ENCODE peak calls at places on chromosomes 13 and 19, in eight cellular contexts. C is tibial artery; V is CD4-positive, alpha-beta memory T cell; K is lower lobe of right lung; H is bronchial epithelial cell; Q is testis; I is SK-N-SH; L is osteoblast. B is an unnamed sample.

GRCh38 chr19:35231956-35232746 is 3.6 kb upstream of the FAM187B start:
- DNase-seq in K (no peak), L (no peak), H (no peak), V (no peak), I (no peak), Q (no peak), C (no peak), B (no peak)

GRCh38 chr19:50191270-50191669 is 12.2 kb upstream of the MYH14 start:
- DNase-seq in I (no peak), Q (no peak), L (no peak), C (no peak), H (no peak), V (no peak), K (no peak), B (no peak)

GRCh38 chr19:33124207-33125098 is 7.5 kb upstream of the WDR88 start:
- DNase-seq in I (peak; percentile 49), L (no peak), C (no peak), V (no peak), H (no peak), K (no peak), Q (no peak), B (no peak)

GRCh38 chr19:1410136-1410786 is 2.9 kb downstream of the DAZAP1 start:
- DNase-seq in C (no peak), V (no peak), Q (no peak), H (no peak), K (no peak), I (no peak), L (peak; percentile 87), B (no peak)

GRCh38 chr19:45613926-45614725 is 12.1 kb upstream of the GPR4 start:
- DNase-seq in Q (no peak), C (no peak), K (no peak), I (no peak), L (peak; percentile 99), V (no peak), H (peak; percentile 96), B (no peak)

GRCh38 chr13:109333893-109334651 is 452.3 kb downstream of the IRS2 start:
- DNase-seq in L (no peak), V (no peak), C (no peak), K (no peak), H (no peak), I (peak; percentile 64), Q (no peak), B (peak; percentile 45)

GRCh38 chr13:29954082-29955043 is 103.9 kb upstream of the UBL3 start:
- DNase-seq in K (peak; percentile 51), V (peak; percentile 64), I (no peak), L (no peak), H (no peak), C (no peak), Q (no peak), B (no peak)

GRCh38 chr19:38142176-38143035 is 81.6 kb downstream of the DPF1 start:
- DNase-seq in V (no peak), K (no peak), C (no peak), H (peak; percentile 49), I (peak; percentile 87), Q (peak; percentile 81), L (peak; percentile 91), B (peak; percentile 78)

GRCh38 chr13:20165417-20166257 is 4.8 kb upstream of the GJA3 start:
- DNase-seq in H (peak; percentile 39), C (no peak), I (no peak), L (peak; percentile 68), K (no peak), V (no peak), Q (no peak), B (no peak)

GRCh38 chr13:24842533-24843278 is 78.7 kb downstream of the RNF17 start:
- DNase-seq in C (no peak), Q (no peak), I (no peak), L (no peak), K (peak; percentile 49), V (no peak), H (peak; percentile 59), B (no peak)

GRCh38 chr19:19316082-19316481 is 4.2 kb downstream of the SUGP1 start:
- DNase-seq in H (no peak), Q (no peak), L (no peak), V (no peak), C (no peak), K (no peak), I (no peak), B (no peak)

GRCh38 chr13:32734511-32734910 is 148.3 kb downstream of the PDS5B start:
- DNase-seq in H (peak; percentile 94), I (no peak), V (no peak), L (no peak), K (no peak), C (no peak), Q (no peak), B (no peak)

GRCh38 chr19:39830406-39830805 is 3.6 kb downstream of the DYRK1B start:
- DNase-seq in H (no peak), L (no peak), Q (no peak), K (no peak), C (no peak), I (no peak), V (no peak), B (no peak)

GRCh38 chr19:54316746-54317107 is 3.8 kb upstream of the LILRA5 start:
- DNase-seq in I (no peak), L (no peak), Q (peak; percentile 80), V (no peak), H (no peak), K (peak; percentile 86), C (peak; percentile 41), B (peak; percentile 67)

GRCh38 chr13:26037302-26037701 is 14.5 kb downstream of the SHISA2 start:
- DNase-seq in C (no peak), V (no peak), L (no peak), K (no peak), I (no peak), H (peak; percentile 23), Q (peak; percentile 71), B (peak; percentile 80)

GRCh38 chr13:113862191-113862765 is 1.6 kb downstream of the GAS6 start:
- DNase-seq in V (no peak), H (no peak), Q (peak; percentile 38), K (peak; percentile 32), L (peak; percentile 89), C (peak; percentile 65), I (no peak), B (no peak)

GRCh38 chr19:50192463-50193211 is 10.8 kb upstream of the MYH14 start:
- DNase-seq in C (no peak), L (no peak), K (no peak), H (no peak), Q (no peak), I (no peak), V (no peak), B (no peak)

GRCh38 chr19:17504030-17504429 is 7.4 kb upstream of the PGLS start:
- DNase-seq in V (no peak), K (no peak), Q (no peak), L (peak; percentile 50), C (no peak), I (no peak), H (no peak), B (no peak)

GRCh38 chr19:2048104-2048958 is 2.7 kb downstream of the MKNK2 start:
- DNase-seq in Q (no peak), V (no peak), I (no peak), L (peak; percentile 80), H (no peak), K (no peak), C (no peak), B (peak; percentile 47)

GRCh38 chr13:20425819-20426219 is 99.8 kb downstream of the CRYL1 start:
- DNase-seq in K (no peak), L (peak; percentile 25), H (peak; percentile 37), Q (no peak), V (no peak), C (no peak), I (peak; percentile 39), B (peak; percentile 50)

GRCh38 chr19:2462635-2463421 is 6.1 kb upstream of the LMNB2 start:
- DNase-seq in I (peak; percentile 84), L (peak; percentile 98), Q (peak; percentile 91), V (no peak), C (peak; percentile 93), H (peak; percentile 37), K (peak; percentile 88), B (no peak)

DNA sequence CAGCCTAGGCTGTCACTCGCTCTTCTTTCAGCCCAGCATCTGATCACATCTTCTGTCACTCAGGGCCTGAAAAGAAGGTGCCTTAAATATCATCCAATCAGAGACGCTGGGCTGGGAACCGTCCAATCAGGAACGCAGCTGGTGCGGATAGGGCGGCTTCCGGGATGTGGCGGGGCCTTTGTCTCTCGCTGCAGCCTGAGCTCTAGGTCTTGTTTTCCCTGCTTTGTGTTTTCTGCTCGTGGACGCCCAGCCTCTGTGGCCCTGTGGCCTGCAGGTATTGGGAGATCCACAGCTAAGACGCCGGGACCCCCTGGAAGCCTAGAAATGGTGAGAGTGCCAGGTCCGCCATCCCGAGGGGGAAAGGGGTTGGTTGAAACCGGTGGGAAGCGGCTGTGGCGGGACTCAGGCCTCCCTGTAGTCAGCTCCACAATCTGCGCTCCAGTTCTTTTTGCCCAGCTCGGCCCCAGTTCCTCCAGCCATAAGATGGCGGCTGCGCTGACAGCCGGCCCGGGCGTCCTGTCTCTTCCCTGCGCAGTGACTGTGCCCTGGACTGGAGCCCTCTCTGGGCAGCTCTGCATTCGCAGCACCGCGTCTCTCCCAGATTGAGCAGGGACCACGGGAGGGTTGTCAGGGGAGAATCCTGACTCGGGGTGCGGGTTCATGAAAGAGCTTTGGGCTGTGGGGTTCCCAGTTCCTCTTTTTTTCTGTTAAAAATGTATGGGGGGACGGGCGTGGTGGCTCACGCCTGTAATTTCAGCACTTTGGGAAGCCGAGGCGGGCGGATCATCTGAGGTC is at the start of gene ZNF85:
- DNase-seq in V (peak; percentile 91), C (peak; percentile 94), I (peak; percentile 80), L (peak; percentile 83), Q (peak; percentile 97), K (peak; percentile 90), H (peak; percentile 84), B (peak; percentile 99)
- H3K27me3 ChIP-seq in V (no peaks in the 10 kb centered on the region), C (no peaks in the 10 kb centered on the region), I (no peaks in the 10 kb centered on the region), L (no peaks in the 10 kb centered on the region), Q (no peaks in the 10 kb centered on the region), K (no peaks in the 10 kb centered on the region), H (no peaks in the 10 kb centered on the region), B (no peaks in the 10 kb centered on the region)

GRCh38 chr19:10518444-10519361 is 1.5 kb upstream of the S1PR5 start:
- DNase-seq in K (no peak), L (peak; percentile 89), Q (no peak), H (no peak), C (no peak), I (peak; percentile 51), V (no peak), B (peak; percentile 29)
- H3K27me3 ChIP-seq in K (peaks cover 72% of the 10 kb centered on the region), L (peaks cover 30% of the 10 kb centered on the region), Q (no peaks in the 10 kb centered on the region), H (no peaks in the 10 kb centered on the region), C (no peaks in the 10 kb centered on the region), I (peaks cover 11% of the 10 kb centered on the region), V (peaks cover 31% of the 10 kb centered on the region), B (no peaks in the 10 kb centered on the region)

GRCh38 chr19:7742991-7743390 is 4.3 kb downstream of the CD209 start:
- DNase-seq in H (no peak), C (no peak), L (no peak), K (no peak), Q (no peak), I (no peak), V (no peak), B (no peak)
- H3K27me3 ChIP-seq in H (no peaks in the 10 kb centered on the region), C (no peaks in the 10 kb centered on the region), L (no peaks in the 10 kb centered on the region), K (peaks cover 4% of the 10 kb centered on the region), Q (no peaks in the 10 kb centered on the region), I (peaks cover 50% of the 10 kb centered on the region), V (no peaks in the 10 kb centered on the region), B (no peaks in the 10 kb centered on the region)

DNA sequence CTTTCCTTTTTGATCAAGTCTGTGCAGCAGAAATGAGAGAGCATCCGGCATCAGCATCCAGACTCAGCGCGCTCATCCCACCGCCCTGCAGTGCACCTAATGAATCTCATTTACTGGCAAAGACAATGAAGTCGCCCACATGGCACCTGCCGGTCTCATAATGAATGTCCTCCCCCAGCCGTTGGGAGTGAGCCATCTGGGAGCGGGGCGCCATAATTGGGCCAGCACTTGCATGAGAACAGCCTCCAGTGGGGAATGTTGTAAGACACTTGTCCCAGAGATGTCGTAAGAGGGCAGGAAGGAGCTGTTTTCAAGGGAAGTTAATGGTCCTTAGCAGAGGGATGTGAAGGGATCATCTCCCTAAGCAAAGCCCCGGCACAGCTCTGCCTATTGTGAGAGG is 98.4 kb upstream of the UQCRFS1 start:
- DNase-seq in Q (no peak), L (no peak), C (no peak), H (no peak), K (no peak), V (no peak), I (no peak), B (no peak)
- H3K27me3 ChIP-seq in Q (no peaks in the 10 kb centered on the region), L (no peaks in the 10 kb centered on the region), C (no peaks in the 10 kb centered on the region), H (no peaks in the 10 kb centered on the region), K (peaks cover 34% of the 10 kb centered on the region), V (no peaks in the 10 kb centered on the region), I (peaks cover 9% of the 10 kb centered on the region), B (peaks cover 2% of the 10 kb centered on the region)

B was measured in Karpas-422.